ENCODE peak calls at places on chromosomes 16 and 17, in ten cellular contexts. G, Q, C, L, V, Z, A, D, T and E are unnamed samples.

GRCh38 chr17:82876149-82876548 is 36.3 kb upstream of the ZNF750 start:
- DNase-seq in G (no peak), Q (peak), C (no peak), L (no peak), V (peak), Z (no peak), A (no peak), D (no peak), T (no peak), E (no peak)

GRCh38 chr17:76753061-76753961 is 15.4 kb downstream of the MFSD11 start:
- DNase-seq in G (no peak), Q (no peak), C (no peak), L (peak), V (no peak), Z (no peak), A (no peak), D (peak), T (no peak), E (no peak)

GRCh38 chr16:165539-166374 is at the start of gene HBM:
- DNase-seq in G (no peak), Q (no peak), C (no peak), L (no peak), V (no peak), Z (no peak), A (no peak), D (no peak), T (no peak), E (no peak)

GRCh38 chr17:1211287-1211686 is 31.5 kb upstream of the ABR start:
- DNase-seq in G (no peak), Q (no peak), C (no peak), L (no peak), V (no peak), Z (no peak), A (no peak), D (no peak), T (no peak), E (no peak)

GRCh38 chr17:27319536-27320221 is 25.8 kb downstream of the WSB1 start:
- DNase-seq in G (peak), Q (peak), C (no peak), L (no peak), V (peak), Z (no peak), A (peak), D (no peak), T (no peak), E (no peak)

GRCh38 chr17:78140169-78141051 is 5.8 kb upstream of the C17orf99 start:
- DNase-seq in G (peak), Q (peak), C (peak), L (peak), V (peak), Z (peak), A (peak), D (peak), T (peak), E (peak)

GRCh38 chr17:35588196-35588920 is 1.2 kb downstream of the AP2B1 start:
- DNase-seq in G (no peak), Q (peak), C (no peak), L (no peak), V (peak), Z (no peak), A (no peak), D (no peak), T (peak), E (no peak)

GRCh38 chr17:9468532-9468931 is 107.1 kb downstream of the STX8 start:
- DNase-seq in G (no peak), Q (no peak), C (no peak), L (no peak), V (no peak), Z (no peak), A (no peak), D (no peak), T (no peak), E (no peak)

GRCh38 chr16:49923411-49923810 is 67.5 kb upstream of the ZNF423 start:
- DNase-seq in G (no peak), Q (no peak), C (no peak), L (no peak), V (no peak), Z (no peak), A (no peak), D (no peak), T (no peak), E (no peak)

GRCh38 chr16:74249281-74249680 is 47.3 kb upstream of the PSMD7 start:
- DNase-seq in G (no peak), Q (no peak), C (no peak), L (no peak), V (no peak), Z (no peak), A (no peak), D (no peak), T (no peak), E (no peak)

GRCh38 chr17:72025113-72025512 is 95.7 kb upstream of the SOX9 start:
- DNase-seq in G (no peak), Q (no peak), C (no peak), L (no peak), V (no peak), Z (no peak), A (no peak), D (no peak), T (no peak), E (no peak)

GRCh38 chr17:32871736-32872135 is 5.2 kb downstream of the MYO1D start:
- DNase-seq in G (no peak), Q (no peak), C (no peak), L (no peak), V (no peak), Z (no peak), A (no peak), D (no peak), T (no peak), E (no peak)

GRCh38 chr16:29710227-29711219 is 31.5 kb downstream of the QPRT start:
- DNase-seq in G (no peak), Q (peak), C (no peak), L (peak), V (peak), Z (no peak), A (peak), D (no peak), T (peak), E (no peak)

GRCh38 chr17:17050346-17051345 is 8.4 kb downstream of the MPRIP start:
- DNase-seq in G (no peak), Q (no peak), C (no peak), L (no peak), V (no peak), Z (no peak), A (no peak), D (no peak), T (no peak), E (no peak)

GRCh38 chr17:73841431-73842060 is 197.3 kb upstream of the SDK2 start:
- DNase-seq in G (no peak), Q (no peak), C (no peak), L (peak), V (peak), Z (no peak), A (peak), D (no peak), T (peak), E (no peak)

GRCh38 chr16:46607529-46607928 is 13.7 kb downstream of the SHCBP1 start:
- DNase-seq in G (no peak), Q (peak), C (no peak), L (no peak), V (peak), Z (no peak), A (peak), D (no peak), T (peak), E (no peak)

GRCh38 chr16:86671486-86672214 is 93.3 kb downstream of the FOXL1 start:
- DNase-seq in G (no peak), Q (peak), C (no peak), L (no peak), V (no peak), Z (no peak), A (no peak), D (no peak), T (peak), E (no peak)

GRCh38 chr16:25066426-25066746 is 45.2 kb upstream of the LCMT1 start:
- DNase-seq in G (no peak), Q (no peak), C (no peak), L (no peak), V (no peak), Z (no peak), A (no peak), D (no peak), T (no peak), E (no peak)

GRCh38 chr17:4945176-4945943 is 3.0 kb downstream of the PFN1 start:
- DNase-seq in G (no peak), Q (peak), C (peak), L (peak), V (peak), Z (no peak), A (no peak), D (peak), T (no peak), E (no peak)

GRCh38 chr17:39165178-39165843 is 650 bp downstream of the ARL5C start:
- DNase-seq in G (no peak), Q (no peak), C (no peak), L (no peak), V (no peak), Z (no peak), A (peak), D (no peak), T (no peak), E (no peak)

GRCh38 chr17:79789943-79790804 is 6.7 kb downstream of the CBX8 start:
- DNase-seq in G (no peak), Q (no peak), C (no peak), L (no peak), V (peak), Z (no peak), A (peak), D (no peak), T (peak), E (peak)

GRCh38 chr16:11059588-11059987 is 115.2 kb downstream of the CLEC16A start:
- DNase-seq in G (no peak), Q (no peak), C (no peak), L (no peak), V (no peak), Z (no peak), A (no peak), D (no peak), T (no peak), E (no peak)

GRCh38 chr16:21033707-21034106 is 116.9 kb downstream of the DNAH3 start:
- DNase-seq in G (no peak), Q (no peak), C (no peak), L (no peak), V (no peak), Z (no peak), A (peak), D (no peak), T (peak), E (no peak)

GRCh38 chr16:52294660-52295059 is 252.3 kb downstream of the TOX3 start:
- DNase-seq in G (no peak), Q (no peak), C (no peak), L (no peak), V (no peak), Z (no peak), A (no peak), D (no peak), T (no peak), E (no peak)

GRCh38 chr17:64148017-64148631 is 18.2 kb upstream of the ERN1 start:
- DNase-seq in G (no peak), Q (no peak), C (no peak), L (no peak), V (peak), Z (no peak), A (no peak), D (no peak), T (no peak), E (no peak)

GRCh38 chr16:3461120-3461519 is 17.6 kb downstream of the NAA60 start:
- DNase-seq in G (no peak), Q (no peak), C (no peak), L (peak), V (no peak), Z (no peak), A (no peak), D (no peak), T (no peak), E (no peak)

GRCh38 chr17:40182606-40183005 is 5.3 kb downstream of the RAPGEFL1 start:
- DNase-seq in G (no peak), Q (no peak), C (no peak), L (no peak), V (no peak), Z (no peak), A (peak), D (no peak), T (no peak), E (no peak)

GRCh38 chr16:30122621-30123160 is 329 bp downstream of the MAPK3 start:
- DNase-seq in G (no peak), Q (no peak), C (no peak), L (peak), V (no peak), Z (no peak), A (no peak), D (no peak), T (no peak), E (no peak)

GRCh38 chr16:705748-706188 is at the start of gene FBXL16:
- DNase-seq in G (no peak), Q (no peak), C (no peak), L (no peak), V (peak), Z (no peak), A (no peak), D (no peak), T (peak), E (no peak)

GRCh38 chr17:39097159-39097519 is 54.3 kb downstream of the PLXDC1 start:
- DNase-seq in G (no peak), Q (no peak), C (no peak), L (no peak), V (no peak), Z (no peak), A (no peak), D (no peak), T (no peak), E (no peak)